ENCODE peak calls at places on chromosomes 6 and 20, in ten cellular contexts. C is AG04450, N is fibroblast of pulmonary artery, L is GM13977, W is fibroblast of the aortic adventitia, H is AG09319, D is pancreas, V is AG10803, R is heart left ventricle, P is stomach. I is an unnamed sample.

GRCh38 chr20:35146299-35146921 is 726 bp downstream of the EDEM2 start:
- DNase-seq in W (no peak), H (no peak), P (no peak), C (no peak), R (no peak), V (no peak), L (no peak), D (no peak), N (no peak), I (peak)

GRCh38 chr6:154874684-154875594 is 120.2 kb upstream of the TIAM2 start:
- DNase-seq in V (peak), C (no peak), R (no peak), W (no peak), D (no peak), P (no peak), L (no peak), N (no peak), H (no peak), I (no peak)

GRCh38 chr20:40636486-40636885 is 52.5 kb downstream of the MAFB start:
- DNase-seq in W (no peak), R (no peak), V (no peak), D (no peak), C (no peak), H (no peak), N (no peak), P (no peak), L (no peak), I (no peak)

GRCh38 chr20:37424062-37424851 is 78.3 kb downstream of the SRC start:
- DNase-seq in R (no peak), L (no peak), P (no peak), W (no peak), D (no peak), N (no peak), H (no peak), V (no peak), C (no peak), I (no peak)

GRCh38 chr6:22784611-22785010 is 215.2 kb downstream of the HDGFL1 start:
- DNase-seq in P (no peak), N (peak), W (no peak), C (peak), H (no peak), V (no peak), D (no peak), R (no peak), L (no peak), I (no peak)

GRCh38 chr20:21702553-21703467 is 2.7 kb upstream of the PAX1 start:
- DNase-seq in V (peak), C (no peak), L (no peak), N (peak), R (no peak), P (no peak), D (peak), W (peak), H (no peak), I (no peak)

GRCh38 chr6:170259301-170259700 is 31.6 kb downstream of the DLL1 start:
- DNase-seq in L (no peak), H (no peak), P (no peak), W (no peak), R (no peak), V (no peak), N (no peak), C (no peak), D (no peak), I (no peak)

GRCh38 chr20:610130-611046 is at the start of gene TCF15:
- DNase-seq in V (no peak), N (peak), L (peak), C (no peak), P (no peak), W (no peak), R (peak), H (no peak), D (no peak), I (no peak)

GRCh38 chr6:15663057-15663638 is 320 bp upstream of the DTNBP1 start:
- DNase-seq in V (peak), P (no peak), R (no peak), H (peak), N (peak), D (no peak), C (peak), W (peak), L (peak), I (no peak)

GRCh38 chr20:37807901-37808751 is 94.8 kb upstream of the VSTM2L start:
- DNase-seq in P (no peak), H (no peak), D (no peak), L (no peak), R (no peak), W (no peak), N (no peak), V (no peak), C (no peak), I (no peak)

GRCh38 chr20:53749499-53749898 is 155.9 kb upstream of the ZNF217 start:
- DNase-seq in P (no peak), C (no peak), L (no peak), V (no peak), W (no peak), D (no peak), H (no peak), N (no peak), R (no peak), I (no peak)

GRCh38 chr6:89111933-89112332 is 5.9 kb downstream of the SRSF12 start:
- DNase-seq in N (no peak), P (no peak), C (no peak), W (no peak), L (no peak), V (no peak), D (no peak), H (no peak), R (no peak), I (no peak)

GRCh38 chr6:167513763-167514162 is 188.9 kb downstream of the TTLL2 start:
- DNase-seq in H (no peak), D (no peak), R (no peak), P (no peak), N (no peak), W (no peak), L (no peak), V (no peak), C (no peak), I (no peak)

GRCh38 chr6:50846109-50846859 is 27.6 kb downstream of the TFAP2B start:
- DNase-seq in N (no peak), L (no peak), D (no peak), P (no peak), R (no peak), V (no peak), W (no peak), C (no peak), H (no peak), I (no peak)

GRCh38 chr6:156348376-156348775 is 428.8 kb upstream of the ARID1B start:
- DNase-seq in P (no peak), C (no peak), W (no peak), D (no peak), N (no peak), R (no peak), L (no peak), V (no peak), H (no peak), I (no peak)

GRCh38 chr20:19817017-19817416 is 59.0 kb downstream of the RIN2 start:
- DNase-seq in R (peak), D (no peak), L (no peak), H (peak), W (peak), C (peak), N (peak), V (peak), P (no peak), I (no peak)

GRCh38 chr6:52352239-52353008 is 9.5 kb upstream of the PAQR8 start:
- DNase-seq in R (peak), C (peak), V (peak), D (no peak), N (peak), P (peak), H (peak), L (peak), W (peak), I (no peak)

GRCh38 chr6:37244430-37245310 is 12.9 kb upstream of the TBC1D22B start:
- DNase-seq in N (peak), R (peak), V (peak), H (peak), P (peak), L (no peak), W (peak), D (peak), C (peak), I (no peak)

GRCh38 chr6:1199981-1200637 is 111.8 kb upstream of the FOXQ1 start:
- DNase-seq in V (no peak), C (no peak), P (no peak), L (no peak), R (no peak), N (no peak), W (peak), D (no peak), H (no peak), I (no peak)

GRCh38 chr6:39964094-39964493 is 29.8 kb upstream of the MOCS1 start:
- DNase-seq in L (no peak), W (no peak), C (no peak), N (no peak), D (no peak), P (no peak), H (no peak), R (no peak), V (no peak), I (no peak)

GRCh38 chr6:122059918-122060317 is 339.5 kb upstream of the HSF2 start:
- DNase-seq in N (no peak), W (no peak), V (no peak), P (no peak), C (no peak), R (no peak), H (no peak), D (no peak), L (no peak), I (no peak)

GRCh38 chr6:32432050-32432450 is 7.6 kb upstream of the HLA-DRA start:
- DNase-seq in R (no peak), C (no peak), V (peak), H (no peak), P (no peak), L (peak), N (peak), W (peak), D (no peak), I (no peak)

GRCh38 chr6:40537446-40537845 is 49.7 kb downstream of the LRFN2 start:
- DNase-seq in V (no peak), N (no peak), C (no peak), W (no peak), D (no peak), P (no peak), L (no peak), R (no peak), H (no peak), I (no peak)

GRCh38 chr20:64168381-64169088 is 4.3 kb downstream of the MYT1 start:
- DNase-seq in V (peak), P (no peak), W (no peak), R (no peak), H (no peak), N (no peak), D (no peak), C (no peak), L (no peak), I (no peak)

GRCh38 chr20:10219452-10219791 is 792 bp downstream of the SNAP25 start:
- DNase-seq in R (peak), H (no peak), V (peak), D (peak), L (peak), C (no peak), W (peak), N (peak), P (peak), I (peak)

GRCh38 chr6:71012871-71013456 is 56.1 kb upstream of the B3GAT2 start:
- DNase-seq in R (no peak), V (peak), P (no peak), D (no peak), H (peak), C (no peak), W (peak), L (peak), N (peak), I (no peak)

GRCh38 chr6:73702444-73702843 is 6.4 kb downstream of the CD109 start:
- DNase-seq in C (no peak), V (no peak), L (no peak), H (no peak), W (no peak), N (no peak), R (no peak), P (no peak), D (no peak), I (no peak)

GRCh38 chr6:72350256-72350875 is 271.5 kb upstream of the KCNQ5 start:
- DNase-seq in R (no peak), P (no peak), D (no peak), C (no peak), L (no peak), V (no peak), N (no peak), H (no peak), W (no peak), I (no peak)

GRCh38 chr20:11502051-11502450 is 415.6 kb upstream of the BTBD3 start:
- DNase-seq in H (no peak), V (peak), W (peak), N (peak), D (no peak), P (no peak), C (no peak), R (no peak), L (no peak), I (no peak)

GRCh38 chr6:61842005-61842404 is 444.0 kb downstream of the KHDRBS2 start:
- DNase-seq in R (no peak), L (no peak), P (no peak), C (no peak), W (no peak), D (no peak), V (no peak), N (no peak), H (no peak), I (no peak)

GRCh38 chr6:149725785-149726184 is 7.9 kb upstream of the LATS1 start:
- DNase-seq in W (no peak), L (no peak), V (no peak), N (no peak), R (no peak), P (no peak), H (no peak), D (no peak), C (no peak), I (no peak)

GRCh38 chr6:50602191-50602810 is 111.0 kb upstream of the TFAP2D start:
- DNase-seq in V (peak), R (no peak), D (no peak), C (no peak), N (peak), L (peak), W (peak), P (no peak), H (no peak), I (no peak)

GRCh38 chr6:116364361-116364760 is 6.4 kb upstream of the DSE start:
- DNase-seq in V (peak), N (no peak), C (no peak), P (no peak), H (no peak), L (no peak), W (peak), R (no peak), D (no peak), I (no peak)

GRCh38 chr6:107657755-107658461 is 166.2 kb downstream of the SCML4 start:
- DNase-seq in V (no peak), P (peak), C (peak), R (peak), H (no peak), D (peak), L (peak), W (peak), N (peak), I (peak)

DNA sequence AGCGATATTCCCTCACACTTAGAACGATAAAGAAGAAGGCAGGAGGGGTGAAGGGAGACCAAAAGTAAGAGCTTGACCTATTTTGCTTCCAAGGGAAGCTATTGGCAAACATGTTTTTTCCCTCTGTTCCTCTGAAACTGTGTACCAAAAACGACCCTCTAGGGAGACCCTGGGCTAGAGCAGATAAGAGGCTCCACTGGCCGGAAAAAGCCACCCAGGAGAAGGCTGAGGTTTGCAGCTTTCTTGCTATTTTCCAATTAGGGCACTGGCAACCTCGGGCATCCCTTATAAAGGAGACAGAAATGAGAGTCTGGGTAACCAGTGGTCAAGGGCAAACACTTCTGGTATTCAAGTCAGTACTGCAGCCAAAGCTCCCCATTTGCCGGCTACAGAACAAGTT is 168.0 kb downstream of the KIF16B start:
- DNase-seq in W (no peak), H (no peak), C (no peak), N (no peak), L (no peak), R (no peak), V (no peak), D (no peak), P (no peak), I (no peak)
- TF ChIP-seq CTCF in W (no peak), H (no peak), C (no peak), N (no peak), L (no peak), R (no peak), V (no peak), D (no peak), P (no peak), I (no peak)

GRCh38 chr20:59743767-59744485 is 139.6 kb downstream of the PHACTR3 start:
- DNase-seq in C (no peak), H (no peak), L (no peak), P (no peak), R (no peak), N (no peak), W (no peak), V (peak), D (no peak), I (no peak)
- TF ChIP-seq CTCF in C (no peak), H (no peak), L (no peak), P (no peak), R (no peak), N (no peak), W (no peak), V (peak), D (no peak), I (no peak)

GRCh38 chr6:85642774-85643529 is at the start of gene SYNCRIP:
- DNase-seq in D (peak), W (peak), H (peak), P (peak), V (peak), C (peak), L (peak), N (peak), R (peak), I (peak)
- TF ChIP-seq CTCF in D (no peak), W (no peak), H (no peak), P (no peak), V (no peak), C (no peak), L (no peak), N (no peak), R (no peak), I (no peak)

GRCh38 chr6:125099211-125100017 is 54.2 kb upstream of the TPD52L1 start:
- DNase-seq in R (peak), D (peak), W (no peak), L (no peak), C (no peak), N (peak), P (peak), V (peak), H (no peak), I (no peak)
- TF ChIP-seq CTCF in R (no peak), D (no peak), W (peak), L (no peak), C (no peak), N (no peak), P (no peak), V (peak), H (no peak), I (no peak)

GRCh38 chr6:142537612-142538478 is 236.0 kb downstream of the ADGRG6 start:
- DNase-seq in W (peak), D (no peak), H (no peak), V (peak), R (no peak), P (no peak), L (no peak), C (no peak), N (peak), I (no peak)
- TF ChIP-seq CTCF in W (peak), D (no peak), H (peak), V (peak), R (no peak), P (peak), L (peak), C (peak), N (peak), I (no peak)

GRCh38 chr6:35391240-35391968 is 49.0 kb downstream of the PPARD start:
- DNase-seq in V (peak), W (peak), C (peak), R (no peak), D (no peak), L (no peak), H (peak), P (peak), N (peak), I (no peak)
- TF ChIP-seq CTCF in V (peak), W (no peak), C (peak), R (no peak), D (no peak), L (no peak), H (no peak), P (no peak), N (peak), I (no peak)

DNA sequence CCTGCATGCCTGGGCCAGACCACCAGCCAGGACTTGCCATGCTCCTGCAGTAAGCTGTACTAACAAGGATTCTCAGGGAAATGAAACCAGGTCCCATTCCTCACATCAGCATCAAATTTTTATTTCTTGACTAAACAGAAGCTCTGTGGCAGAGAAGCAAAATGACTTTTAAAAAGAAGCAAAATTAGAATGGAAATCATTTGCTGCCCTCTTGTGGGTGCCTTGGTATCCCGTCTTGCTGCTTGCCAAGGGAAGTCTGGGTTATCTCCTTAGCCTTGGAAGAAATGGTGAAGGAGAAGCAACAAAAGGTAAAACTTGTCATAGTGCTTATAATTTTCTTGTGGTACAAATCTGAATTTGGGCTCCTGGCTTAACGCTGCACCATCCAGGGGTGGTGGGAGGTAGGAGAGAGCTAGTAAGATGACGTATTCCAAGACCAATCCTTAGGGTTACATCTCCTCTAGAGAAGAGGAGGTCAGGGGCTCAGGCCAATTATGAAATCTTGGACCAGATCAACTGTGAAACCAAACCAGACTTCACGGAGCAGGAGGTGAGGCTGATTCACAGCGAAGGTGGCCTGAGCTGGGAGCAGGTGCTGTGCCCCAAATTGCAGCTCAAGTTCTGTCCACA is 107.5 kb downstream of the FAXC start:
- DNase-seq in V (peak), H (no peak), N (peak), D (no peak), R (no peak), C (peak), L (peak), P (peak), W (peak), I (no peak)
- TF ChIP-seq CTCF in V (peak), H (peak), N (peak), D (no peak), R (peak), C (peak), L (peak), P (peak), W (peak), I (no peak)

DNA sequence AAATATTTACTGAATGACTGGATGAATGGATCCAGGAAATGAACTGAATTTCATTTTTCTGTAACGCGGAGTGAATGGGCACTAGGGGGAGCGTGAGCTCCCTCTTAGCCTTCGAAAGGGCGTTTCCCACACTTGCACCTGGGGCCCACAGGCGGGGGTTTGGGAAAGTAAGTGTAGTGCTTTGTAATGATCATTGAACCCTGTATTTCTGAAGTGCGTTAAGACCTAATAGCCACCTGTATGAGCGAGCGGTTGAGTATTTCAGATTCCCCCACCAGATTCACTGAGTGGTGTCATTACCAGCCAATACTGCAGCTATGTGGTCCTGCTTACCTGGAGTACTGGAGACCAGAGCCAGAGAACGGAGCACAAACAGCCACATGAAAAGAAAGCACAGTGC is 10.5 kb downstream of the SYTL3 start:
- DNase-seq in V (peak), L (peak), W (no peak), D (no peak), N (no peak), H (no peak), R (no peak), C (no peak), P (peak), I (no peak)
- TF ChIP-seq CTCF in V (peak), L (peak), W (peak), D (peak), N (peak), H (peak), R (no peak), C (peak), P (peak), I (no peak)

I was measured in activated B cell treated with CpG ODN at 0.5 μM for 24 hours.